ENCODE peak calls at places on chromosomes 12 and 14, in five cellular contexts. Q is activated CD4-positive, alpha-beta T cell treated with anti-CD3 and anti-CD28 coated beads, Interleukin-2, amount 10 ng/mL, durations not matched to agents 24 days and 14 days; R is hypothalamus; A is NCI-H1436; Y is transverse colon. H is an unnamed sample.

GRCh38 chr12:57623811-57624390 is 9.1 kb downstream of the B4GALNT1 start:
- DNase-seq in Q (no peak), R (no peak), Y (no peak), A (no peak), H (no peak)

GRCh38 chr12:1022032-1022970 is 31.3 kb downstream of the ERC1 start:
- DNase-seq in Y (no peak), R (no peak), A (no peak), Q (no peak), H (no peak)

GRCh38 chr14:104735830-104736642 is 12.0 kb downstream of the ADSS1 start:
- DNase-seq in R (no peak), A (no peak), Q (no peak), Y (peak), H (no peak)

GRCh38 chr12:114671321-114671663 is 12.7 kb downstream of the TBX3 start:
- DNase-seq in Y (no peak), Q (no peak), R (no peak), A (no peak), H (no peak)

GRCh38 chr14:96829791-96830190 is 32.6 kb downstream of the VRK1 start:
- DNase-seq in A (no peak), Q (no peak), Y (no peak), R (no peak), H (no peak)

GRCh38 chr14:88045705-88046104 is 40.8 kb downstream of the GPR65 start:
- DNase-seq in Y (peak), R (no peak), Q (no peak), A (no peak), H (no peak)

GRCh38 chr14:89227490-89227834 is 189.6 kb downstream of the FOXN3 start:
- DNase-seq in R (no peak), Y (no peak), Q (no peak), A (no peak), H (no peak)

GRCh38 chr14:77059276-77059934 is 30.9 kb upstream of the IRF2BPL start:
- DNase-seq in Q (no peak), Y (no peak), A (no peak), R (no peak), H (no peak)

GRCh38 chr14:103858063-103858820 is 10.9 kb upstream of the PPP1R13B start:
- DNase-seq in A (no peak), Q (no peak), R (no peak), Y (no peak), H (no peak)

GRCh38 chr12:52037248-52037861 is 13.9 kb upstream of the NR4A1 start:
- DNase-seq in Q (no peak), Y (peak), R (no peak), A (no peak), H (no peak)

GRCh38 chr12:116125084-116125483 is 152.4 kb downstream of the MED13L start:
- DNase-seq in Q (no peak), A (no peak), Y (no peak), R (no peak), H (no peak)

GRCh38 chr12:98456583-98457573 is 58.5 kb upstream of the TMPO start:
- DNase-seq in R (no peak), Q (peak), A (no peak), Y (peak), H (peak)

GRCh38 chr12:51395283-51396230 is 4.4 kb upstream of the GALNT6 start:
- DNase-seq in A (no peak), Q (peak), Y (no peak), R (no peak), H (no peak)

GRCh38 chr14:37417151-37417550 is 177.9 kb downstream of the FOXA1 start:
- DNase-seq in A (no peak), R (no peak), Q (no peak), Y (no peak), H (no peak)

GRCh38 chr14:30607156-30607780 is 14.9 kb upstream of the SCFD1 start:
- DNase-seq in Y (no peak), A (no peak), Q (no peak), R (no peak), H (no peak)

H was measured in mesothelial cell of epicardium.